ENCODE peak calls at places on chromosomes 13 and 19, in seven cellular contexts. One of them, this sample, is unnamed. For H3K4me1, the result is how much of the 10 kb centered on the place peaks cover.

GRCh38 chr13:113491418-113491883 is 940 bp upstream of the DCUN1D2 start:
- DNase-seq in heart left ventricle: no peak
- DNase-seq in vagina: no peak
- DNase-seq in A549: peak
- DNase-seq in body of pancreas: peak
- DNase-seq in stomach: peak
- DNase-seq in esophagus muscularis mucosa: no peak
- DNase-seq in this sample: no peak

GRCh38 chr13:22961835-22962537 is 218.8 kb upstream of the SGCG start:
- DNase-seq in heart left ventricle: no peak
- DNase-seq in vagina: no peak
- DNase-seq in A549: no peak
- DNase-seq in body of pancreas: no peak
- DNase-seq in stomach: no peak
- DNase-seq in esophagus muscularis mucosa: peak
- DNase-seq in this sample: no peak

GRCh38 chr19:10195199-10195519 is 406 bp upstream of the DNMT1 start:
- DNase-seq in heart left ventricle: no peak
- DNase-seq in vagina: no peak
- DNase-seq in A549: no peak
- DNase-seq in body of pancreas: no peak
- DNase-seq in stomach: no peak
- DNase-seq in esophagus muscularis mucosa: no peak
- DNase-seq in this sample: no peak

GRCh38 chr19:29467824-29468401 is 57.9 kb upstream of the VSTM2B start:
- DNase-seq in heart left ventricle: no peak
- DNase-seq in vagina: no peak
- DNase-seq in A549: peak
- DNase-seq in body of pancreas: no peak
- DNase-seq in stomach: no peak
- DNase-seq in esophagus muscularis mucosa: peak
- DNase-seq in this sample: no peak

GRCh38 chr13:33787051-33787591 is 30.8 kb upstream of the RFC3 start:
- DNase-seq in heart left ventricle: no peak
- DNase-seq in vagina: no peak
- DNase-seq in A549: no peak
- DNase-seq in body of pancreas: no peak
- DNase-seq in stomach: no peak
- DNase-seq in esophagus muscularis mucosa: no peak
- DNase-seq in this sample: no peak

GRCh38 chr19:42370068-42370520 is 20.0 kb downstream of the CNFN start:
- DNase-seq in heart left ventricle: no peak
- DNase-seq in vagina: no peak
- DNase-seq in A549: no peak
- DNase-seq in body of pancreas: no peak
- DNase-seq in stomach: no peak
- DNase-seq in esophagus muscularis mucosa: no peak
- DNase-seq in this sample: no peak

GRCh38 chr13:30884543-30884942 is 21.5 kb upstream of the MEDAG start:
- DNase-seq in heart left ventricle: no peak
- DNase-seq in vagina: peak
- DNase-seq in A549: no peak
- DNase-seq in body of pancreas: no peak
- DNase-seq in stomach: no peak
- DNase-seq in esophagus muscularis mucosa: no peak
- DNase-seq in this sample: no peak

GRCh38 chr19:35959040-35959967 is 23.1 kb downstream of the LRFN3 start:
- DNase-seq in heart left ventricle: peak
- DNase-seq in vagina: no peak
- DNase-seq in A549: no peak
- DNase-seq in body of pancreas: no peak
- DNase-seq in stomach: peak
- DNase-seq in esophagus muscularis mucosa: no peak
- DNase-seq in this sample: no peak

GRCh38 chr19:18073197-18073596 is 13.5 kb downstream of the IL12RB1 start:
- DNase-seq in heart left ventricle: no peak
- DNase-seq in vagina: no peak
- DNase-seq in A549: no peak
- DNase-seq in body of pancreas: no peak
- DNase-seq in stomach: no peak
- DNase-seq in esophagus muscularis mucosa: no peak
- DNase-seq in this sample: no peak

GRCh38 chr19:53962887-53963435 is at the start of gene CACNG8:
- DNase-seq in heart left ventricle: no peak
- DNase-seq in vagina: no peak
- DNase-seq in A549: no peak
- DNase-seq in body of pancreas: no peak
- DNase-seq in stomach: no peak
- DNase-seq in esophagus muscularis mucosa: no peak
- DNase-seq in this sample: no peak

GRCh38 chr13:40676007-40676406 is 9.6 kb upstream of the FOXO1 start:
- DNase-seq in heart left ventricle: no peak
- DNase-seq in vagina: no peak
- DNase-seq in A549: no peak
- DNase-seq in body of pancreas: no peak
- DNase-seq in stomach: no peak
- DNase-seq in esophagus muscularis mucosa: no peak
- DNase-seq in this sample: no peak

GRCh38 chr13:45564108-45564507 is 51.4 kb downstream of the ERICH6B start:
- DNase-seq in heart left ventricle: no peak
- DNase-seq in vagina: no peak
- DNase-seq in A549: no peak
- DNase-seq in body of pancreas: no peak
- DNase-seq in stomach: no peak
- DNase-seq in esophagus muscularis mucosa: no peak
- DNase-seq in this sample: no peak

GRCh38 chr13:57624565-57625435 is 6.7 kb upstream of the PCDH17 start:
- DNase-seq in heart left ventricle: no peak
- DNase-seq in vagina: no peak
- DNase-seq in A549: no peak
- DNase-seq in body of pancreas: peak
- DNase-seq in stomach: no peak
- DNase-seq in esophagus muscularis mucosa: no peak
- DNase-seq in this sample: no peak

GRCh38 chr13:27359203-27359821 is 65.1 kb upstream of the GTF3A start:
- DNase-seq in heart left ventricle: no peak
- DNase-seq in vagina: no peak
- DNase-seq in A549: peak
- DNase-seq in body of pancreas: peak
- DNase-seq in stomach: peak
- DNase-seq in esophagus muscularis mucosa: no peak
- DNase-seq in this sample: peak

GRCh38 chr19:8161135-8161646 is 11.8 kb upstream of the FBN3 start:
- DNase-seq in heart left ventricle: no peak
- DNase-seq in vagina: no peak
- DNase-seq in A549: no peak
- DNase-seq in body of pancreas: peak
- DNase-seq in stomach: peak
- DNase-seq in esophagus muscularis mucosa: no peak
- DNase-seq in this sample: no peak

GRCh38 chr19:16143399-16144215 is at the start of gene HSH2D:
- DNase-seq in heart left ventricle: peak
- DNase-seq in vagina: no peak
- DNase-seq in A549: no peak
- DNase-seq in body of pancreas: peak
- DNase-seq in stomach: peak
- DNase-seq in esophagus muscularis mucosa: no peak
- DNase-seq in this sample: no peak

DNA sequence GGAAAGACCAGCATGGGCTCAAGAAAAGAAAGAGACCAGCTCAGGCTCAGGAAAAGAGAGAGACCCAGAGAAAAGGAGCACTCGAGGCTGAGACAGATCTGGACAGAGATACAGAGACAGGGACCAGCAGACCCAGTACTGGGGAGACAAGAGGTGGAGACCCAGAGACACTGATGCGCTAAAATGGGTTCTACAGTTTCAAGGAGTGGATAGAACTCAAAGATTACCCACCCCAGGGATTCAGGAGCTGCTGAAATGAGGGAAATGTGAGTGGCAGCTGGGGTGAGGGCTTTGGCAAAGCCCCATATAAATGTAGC is 609 bp upstream of the ZSCAN18 start:
- DNase-seq in heart left ventricle: no peak
- DNase-seq in vagina: no peak
- DNase-seq in A549: no peak
- DNase-seq in body of pancreas: no peak
- DNase-seq in stomach: no peak
- DNase-seq in esophagus muscularis mucosa: no peak
- DNase-seq in this sample: no peak
- H3K4me1 ChIP-seq in heart left ventricle: under half
- H3K4me1 ChIP-seq in vagina: under half
- H3K4me1 ChIP-seq in A549: under half
- H3K4me1 ChIP-seq in body of pancreas: under half
- H3K4me1 ChIP-seq in stomach: under half
- H3K4me1 ChIP-seq in esophagus muscularis mucosa: under half
- H3K4me1 ChIP-seq in this sample: under half

GRCh38 chr19:40055832-40056504 is at the start of gene ZNF780B:
- DNase-seq in heart left ventricle: peak
- DNase-seq in vagina: no peak
- DNase-seq in A549: peak
- DNase-seq in body of pancreas: peak
- DNase-seq in stomach: peak
- DNase-seq in esophagus muscularis mucosa: peak
- DNase-seq in this sample: peak
- TF ChIP-seq POLR2A in heart left ventricle: no peak
- TF ChIP-seq POLR2A in vagina: no peak
- TF ChIP-seq POLR2A in A549: peak
- TF ChIP-seq POLR2A in body of pancreas: peak
- TF ChIP-seq POLR2A in stomach: no peak
- TF ChIP-seq POLR2A in esophagus muscularis mucosa: no peak
- TF ChIP-seq POLR2A in this sample: no peak

DNA sequence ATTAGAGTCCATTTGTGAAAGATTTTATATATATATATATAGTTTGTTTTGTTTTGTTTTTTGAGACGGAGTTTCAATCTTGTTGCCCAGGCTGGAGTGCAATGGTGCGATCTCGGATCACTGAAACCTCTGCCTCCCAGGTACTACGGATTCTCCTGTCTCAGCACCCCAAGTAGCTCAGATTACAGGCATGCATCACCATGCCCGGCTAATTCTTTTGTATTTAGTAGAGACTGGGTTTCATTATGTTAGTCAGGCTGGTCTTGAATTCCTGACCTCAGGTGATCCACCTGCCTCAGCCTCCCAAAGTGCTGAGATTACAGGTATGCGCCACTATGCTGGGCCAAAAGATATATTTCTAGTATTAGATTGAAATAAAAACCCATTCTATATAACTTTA is 4.0 kb upstream of the ZNF701 start:
- DNase-seq in heart left ventricle: no peak
- DNase-seq in vagina: no peak
- DNase-seq in A549: no peak
- DNase-seq in body of pancreas: no peak
- DNase-seq in stomach: no peak
- DNase-seq in esophagus muscularis mucosa: no peak
- DNase-seq in this sample: no peak
- H3K27ac ChIP-seq in heart left ventricle: no peak
- H3K27ac ChIP-seq in vagina: no peak
- H3K27ac ChIP-seq in A549: no peak
- H3K27ac ChIP-seq in body of pancreas: no peak
- H3K27ac ChIP-seq in stomach: no peak
- H3K27ac ChIP-seq in esophagus muscularis mucosa: no peak
- H3K27ac ChIP-seq in this sample: no peak

DNA sequence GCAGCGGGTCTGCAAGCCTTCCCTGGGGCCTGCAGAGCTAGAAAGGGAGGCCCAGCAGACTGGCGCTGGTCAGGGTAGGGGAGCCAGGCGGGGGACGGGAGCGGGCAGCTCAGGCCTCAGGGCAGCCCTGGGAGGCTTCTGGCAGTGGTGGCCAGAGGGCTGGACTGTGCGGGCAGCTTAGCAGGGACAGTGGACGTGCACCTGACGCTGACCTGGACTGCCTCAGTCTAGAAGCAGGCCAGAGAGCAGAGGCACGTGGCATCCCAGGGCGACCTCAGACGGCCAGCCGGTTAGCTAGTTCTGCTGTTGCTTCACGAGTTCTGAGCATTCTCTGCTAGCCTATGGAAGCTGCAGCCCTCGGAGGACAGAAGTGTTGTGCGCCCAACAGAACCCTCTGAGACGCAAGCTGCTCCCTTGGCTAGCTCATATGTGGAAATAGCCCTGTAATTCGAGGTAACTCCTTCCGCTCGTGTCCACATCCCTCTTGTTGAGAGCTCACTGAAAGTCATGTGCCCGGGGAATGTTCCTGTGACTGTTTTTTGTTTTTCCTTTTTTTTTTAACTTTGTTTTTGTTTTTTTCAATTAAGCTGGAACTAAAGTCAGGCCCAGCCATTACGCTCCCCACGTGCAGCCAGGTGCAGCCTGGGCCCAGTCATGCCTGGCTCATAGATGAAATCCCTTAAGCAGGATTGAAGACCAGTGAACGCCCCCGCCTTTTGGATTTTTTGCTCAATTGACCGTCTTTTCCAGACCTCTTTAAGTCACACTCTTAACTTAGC is 1.9 kb upstream of the FAM174C start:
- DNase-seq in heart left ventricle: no peak
- DNase-seq in vagina: no peak
- DNase-seq in A549: no peak
- DNase-seq in body of pancreas: no peak
- DNase-seq in stomach: no peak
- DNase-seq in esophagus muscularis mucosa: no peak
- DNase-seq in this sample: no peak
- H3K4me1 ChIP-seq in heart left ventricle: half or more
- H3K4me1 ChIP-seq in vagina: half or more
- H3K4me1 ChIP-seq in A549: under half
- H3K4me1 ChIP-seq in body of pancreas: half or more
- H3K4me1 ChIP-seq in stomach: half or more
- H3K4me1 ChIP-seq in esophagus muscularis mucosa: half or more
- H3K4me1 ChIP-seq in this sample: under half

GRCh38 chr13:55029280-55029679 is 2000.7 kb downstream of the OLFM4 start:
- DNase-seq in heart left ventricle: no peak
- DNase-seq in vagina: no peak
- DNase-seq in A549: no peak
- DNase-seq in body of pancreas: no peak
- DNase-seq in stomach: no peak
- DNase-seq in esophagus muscularis mucosa: no peak
- DNase-seq in this sample: no peak
- TF ChIP-seq POLR2A in heart left ventricle: no peak
- TF ChIP-seq POLR2A in vagina: no peak
- TF ChIP-seq POLR2A in A549: no peak
- TF ChIP-seq POLR2A in body of pancreas: no peak
- TF ChIP-seq POLR2A in stomach: no peak
- TF ChIP-seq POLR2A in esophagus muscularis mucosa: no peak
- TF ChIP-seq POLR2A in this sample: no peak

DNA sequence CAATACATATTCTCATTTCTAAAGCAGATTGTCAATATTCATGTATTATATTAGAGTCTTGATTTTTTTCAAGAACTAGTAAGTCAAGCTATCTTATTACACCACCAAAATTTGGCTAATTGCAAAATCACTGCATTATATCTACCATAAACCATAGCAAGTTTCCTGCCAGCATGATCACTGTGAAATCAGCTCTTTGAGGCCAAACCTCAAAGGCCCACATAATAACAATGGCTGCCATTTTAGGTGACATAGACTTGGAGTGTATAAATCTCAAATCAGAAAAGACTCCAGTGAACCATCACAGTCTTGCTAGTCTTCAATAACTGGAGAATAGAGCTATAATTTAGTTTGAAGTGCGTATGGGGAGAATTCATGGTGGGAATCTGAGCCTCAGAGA is 117.6 kb upstream of the FNDC3A start:
- DNase-seq in heart left ventricle: no peak
- DNase-seq in vagina: no peak
- DNase-seq in A549: no peak
- DNase-seq in body of pancreas: no peak
- DNase-seq in stomach: no peak
- DNase-seq in esophagus muscularis mucosa: no peak
- DNase-seq in this sample: no peak
- H3K27ac ChIP-seq in heart left ventricle: no peak
- H3K27ac ChIP-seq in vagina: no peak
- H3K27ac ChIP-seq in A549: no peak
- H3K27ac ChIP-seq in body of pancreas: no peak
- H3K27ac ChIP-seq in stomach: no peak
- H3K27ac ChIP-seq in esophagus muscularis mucosa: no peak
- H3K27ac ChIP-seq in this sample: no peak

This sample was measured in uterus.